ENCODE peak calls at places on chromosomes 16 and 17, in six cellular contexts. L is stimulated activated CD4-positive, alpha-beta T cell treated with anti-CD3 and anti-CD28 coated beads, TNF-alpha, amount 100 ng/mL, for 48 hours; O is HuH-7; Y is AG04449; T is mesendoderm; V is COLO829. Q is an unnamed sample.

GRCh38 chr16:75378616-75379015 is 54.7 kb downstream of the CFDP1 start:
- DNase-seq in V (no peak), Y (no peak), L (no peak), T (no peak), O (no peak), Q (no peak)

GRCh38 chr16:69243479-69243878 is 56.5 kb downstream of the SNTB2 start:
- DNase-seq in L (no peak), V (no peak), O (no peak), Y (peak), T (no peak), Q (no peak)

GRCh38 chr16:9090101-9090959 is 1.1 kb upstream of the HAPSTR1 start:
- DNase-seq in T (peak), V (no peak), L (no peak), O (no peak), Y (no peak), Q (peak)

GRCh38 chr16:13611596-13611995 is 308.4 kb upstream of the ERCC4 start:
- DNase-seq in Y (no peak), T (peak), L (no peak), O (no peak), V (no peak), Q (no peak)

GRCh38 chr17:44198721-44199552 is 747 bp downstream of the ATXN7L3 start:
- DNase-seq in T (peak), O (peak), V (peak), Y (no peak), L (no peak), Q (no peak)

GRCh38 chr17:62966426-62967110 is 533 bp downstream of the TANC2 start:
- DNase-seq in V (no peak), T (peak), L (no peak), Y (no peak), O (no peak), Q (no peak)

GRCh38 chr17:18099516-18099915 is 9.0 kb upstream of the MYO15A start:
- DNase-seq in T (no peak), L (no peak), O (no peak), V (no peak), Y (no peak), Q (no peak)

GRCh38 chr16:47054306-47054705 is 80.8 kb upstream of the DNAJA2 start:
- DNase-seq in V (no peak), Y (no peak), T (no peak), L (no peak), O (no peak), Q (no peak)

GRCh38 chr16:22785552-22785951 is 28.4 kb upstream of the HS3ST2 start:
- DNase-seq in Y (no peak), T (no peak), L (no peak), O (no peak), V (no peak), Q (no peak)